ENCODE peak calls at places on chromosomes 4 and X, in six cellular contexts. V is A549, M is OCI-LY7, O is bronchial epithelial cell, N is BE2C, E is tibial nerve. R is an unnamed sample.
A peak's percentile ranks its signal among the peaks of the same experiment; 100 is the strongest.

GRCh38 chr4:165079476-165079875 is 25.8 kb downstream of the TRIM75 start:
- DNase-seq in E (no peak), M (no peak), O (peak; percentile 68), N (no peak), V (no peak), R (no peak)

GRCh38 chr4:73021634-73022033 is 47.9 kb downstream of the COX18 start:
- DNase-seq in E (no peak), M (peak; percentile 49), V (peak; percentile 53), N (peak; percentile 27), O (peak; percentile 63), R (no peak)

GRCh38 chr4:142696334-142697122 is 149.6 kb downstream of the INPP4B start:
- DNase-seq in N (no peak), M (no peak), V (no peak), E (no peak), O (no peak), R (no peak)

GRCh38 chrX:150036181-150036580 is 97.9 kb upstream of the EOLA2 start:
- DNase-seq in N (no peak), E (no peak), M (no peak), O (peak; percentile 68), V (peak; percentile 83), R (no peak)

GRCh38 chrX:53445977-53446376 is 11.8 kb upstream of the HSD17B10 start:
- DNase-seq in V (peak; percentile 53), N (peak; percentile 53), E (no peak), M (no peak), O (no peak), R (peak; percentile 44)

GRCh38 chr4:88900432-88900831 is 156.6 kb downstream of the FAM13A start:
- DNase-seq in E (no peak), O (peak; percentile 29), N (no peak), M (no peak), V (no peak), R (no peak)

GRCh38 chrX:386768-387575 is at the start of gene PPP2R3B:
- DNase-seq in N (peak; percentile 94), V (peak; percentile 99), M (peak; percentile 98), E (peak; percentile 89), O (peak; percentile 91), R (peak; percentile 99)

GRCh38 chrX:149518236-149518635 is 13.1 kb upstream of the IDS start:
- DNase-seq in V (no peak), N (no peak), E (no peak), M (no peak), O (no peak), R (no peak)

GRCh38 chrX:88863726-88864125 is 116.7 kb downstream of the CPXCR1 start:
- DNase-seq in V (no peak), E (no peak), N (no peak), O (no peak), M (no peak), R (no peak)

GRCh38 chrX:12903646-12904045 is 2.8 kb upstream of the TLR8 start:
- DNase-seq in O (no peak), V (no peak), M (no peak), N (no peak), E (peak; percentile 27), R (no peak)

GRCh38 chrX:9539611-9540387 is 74.9 kb downstream of the TBL1X start:
- DNase-seq in N (no peak), E (no peak), M (no peak), V (no peak), O (peak; percentile 0), R (no peak)

GRCh38 chr4:54118850-54119589 is 19.1 kb downstream of the GSX2 start:
- DNase-seq in N (no peak), E (no peak), O (no peak), V (no peak), M (no peak), R (no peak)

GRCh38 chr4:23685481-23685880 is 204.4 kb downstream of the PPARGC1A start:
- DNase-seq in V (no peak), M (no peak), O (no peak), N (no peak), E (no peak), R (no peak)

GRCh38 chr4:148442830-148443549 is 776 bp upstream of the NR3C2 start:
- DNase-seq in E (no peak), O (no peak), M (peak; percentile 7), V (no peak), N (peak; percentile 20), R (no peak)

GRCh38 chrX:100928660-100929613 is at the start of gene XKRX:
- DNase-seq in M (peak; percentile 81), N (peak; percentile 21), O (peak; percentile 44), V (peak; percentile 23), E (peak; percentile 4), R (peak; percentile 69)

GRCh38 chr4:184727430-184727829 is 6.5 kb downstream of the CENPU start:
- DNase-seq in O (no peak), E (no peak), V (no peak), M (no peak), N (no peak), R (no peak)

GRCh38 chr4:139208404-139208945 is 31.5 kb upstream of the ELF2 start:
- DNase-seq in N (no peak), O (no peak), M (peak; percentile 27), E (peak; percentile 70), V (no peak), R (no peak)

GRCh38 chr4:189506080-189506479 is 434.6 kb upstream of the FRG1 start:
- DNase-seq in M (no peak), E (no peak), O (no peak), V (no peak), N (no peak), R (no peak)

GRCh38 chr4:101037938-101038413 is 309.4 kb downstream of the PPP3CA start:
- DNase-seq in O (no peak), N (no peak), E (no peak), M (no peak), V (no peak), R (no peak)
- TF ChIP-seq CTCF in O (no peak), N (no peak), E (no peak), M (no peak), V (no peak), R (no peak)

GRCh38 chr4:7159923-7160322 is 32.4 kb upstream of the SORCS2 start:
- DNase-seq in V (no peak), N (no peak), M (no peak), O (no peak), E (no peak), R (no peak)

GRCh38 chr4:7160951-7161440 is 31.3 kb upstream of the SORCS2 start:
- DNase-seq in E (no peak), V (no peak), M (no peak), N (no peak), O (no peak), R (no peak)

GRCh38 chr4:7158991-7159390 is 33.3 kb upstream of the SORCS2 start:
- DNase-seq in N (no peak), O (no peak), V (no peak), M (no peak), E (no peak), R (no peak)

GRCh38 chr4:7161721-7162214 is 30.6 kb upstream of the SORCS2 start:
- DNase-seq in O (no peak), N (no peak), E (peak; percentile 29), M (no peak), V (no peak), R (no peak)

GRCh38 chr4:7160439-7160838 is 31.9 kb upstream of the SORCS2 start:
- DNase-seq in E (no peak), M (no peak), O (no peak), N (no peak), V (no peak), R (no peak)
- TF ChIP-seq CTCF in E (no peak), M (no peak), O (no peak), N (no peak), V (no peak), R (no peak)

DNA sequence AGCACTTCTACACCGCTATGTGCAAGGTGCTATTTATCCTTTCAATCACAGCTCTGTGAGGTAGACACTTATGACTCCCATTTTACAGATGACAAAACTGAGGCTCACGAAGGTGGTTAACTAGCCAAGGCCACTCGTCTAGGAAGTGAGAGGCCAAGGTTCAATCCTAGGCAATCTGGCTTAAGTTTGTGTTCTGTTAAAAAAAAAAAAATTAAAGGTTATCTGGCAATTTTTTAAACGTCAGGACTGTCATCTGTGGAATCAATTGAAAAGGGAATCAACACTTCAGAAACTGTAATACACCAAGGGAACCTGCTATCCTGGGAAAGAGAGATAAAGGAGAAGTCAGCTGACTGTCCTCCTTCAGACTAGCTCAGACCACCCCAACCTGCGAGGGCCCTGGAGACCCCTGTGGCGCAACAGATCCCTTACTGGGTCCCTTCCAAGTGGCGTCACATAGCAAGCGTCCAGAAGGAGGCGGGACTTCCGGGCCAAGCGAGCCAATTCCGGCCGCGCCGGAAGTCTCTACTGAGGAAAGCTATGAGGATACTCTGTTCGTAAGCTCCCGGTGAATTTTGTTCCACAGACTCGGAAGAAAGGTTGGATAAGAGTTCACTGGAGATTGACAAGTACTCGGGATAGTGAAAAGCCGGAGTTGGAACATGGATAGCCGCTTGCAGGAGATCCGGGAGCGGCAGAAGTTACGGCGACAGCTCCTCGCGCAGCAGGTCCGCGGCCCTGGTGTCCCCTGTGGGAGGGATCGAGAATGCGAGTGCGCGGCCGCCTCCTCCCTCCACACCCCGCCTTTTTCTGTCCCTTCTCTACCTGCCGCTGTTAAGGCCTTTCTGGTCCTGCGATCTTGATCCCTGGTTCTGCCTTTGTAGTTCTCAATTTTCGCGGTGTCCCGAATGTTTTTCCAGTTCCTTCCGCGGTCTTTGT is at the start of gene METTL14:
- DNase-seq in V (peak; percentile 89), N (peak; percentile 95), M (peak; percentile 93), E (peak; percentile 96), O (peak; percentile 80), R (peak; percentile 93)
- TF ChIP-seq CTCF in V (no peak), N (no peak), M (peak; percentile 17), E (no peak), O (no peak), R (no peak)

GRCh38 chrX:74293343-74293946 is 10.5 kb upstream of the ZCCHC13 start:
- DNase-seq in M (no peak), E (peak; percentile 55), V (peak; percentile 84), N (peak; percentile 80), O (peak; percentile 56), R (peak; percentile 74)
- TF ChIP-seq CTCF in M (no peak), E (no peak), V (no peak), N (no peak), O (no peak), R (no peak)

DNA sequence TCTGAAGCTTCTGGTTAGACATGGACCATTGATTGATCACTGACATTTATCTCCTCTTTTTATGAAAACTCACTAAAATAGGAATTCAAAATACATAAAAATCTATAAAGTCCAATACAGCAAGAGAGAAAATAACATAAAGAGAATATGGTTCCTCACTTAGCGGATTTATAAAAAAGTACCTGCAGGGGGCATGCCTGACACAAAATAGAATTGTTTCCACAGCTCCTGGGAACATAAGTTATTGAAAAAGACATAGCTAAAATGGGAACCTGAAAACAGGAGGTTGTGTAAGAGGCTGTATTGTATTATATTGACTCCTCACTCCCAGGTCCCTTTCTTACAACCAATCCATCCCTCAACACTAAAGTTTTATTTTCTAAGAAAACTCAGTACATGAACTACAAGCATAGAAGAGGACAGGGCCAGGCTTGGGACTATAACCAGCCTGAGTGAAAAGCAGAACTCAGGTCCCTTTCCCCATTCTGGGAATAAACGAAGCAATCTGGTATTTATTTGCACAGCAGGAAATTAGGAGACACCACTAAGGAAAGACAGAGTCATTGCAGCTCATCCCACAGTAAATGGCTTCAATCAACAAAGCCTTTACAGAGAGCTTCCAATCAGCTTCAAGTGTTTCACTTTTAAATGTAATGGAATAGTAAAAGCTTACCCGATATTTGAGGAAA is 121.1 kb upstream of the NDST4 start:
- DNase-seq in V (peak; percentile 18), N (peak; percentile 6), E (peak; percentile 9), M (peak; percentile 37), O (peak; percentile 33), R (no peak)
- TF ChIP-seq CTCF in V (peak; percentile 21), N (peak; percentile 43), E (no peak), M (peak; percentile 84), O (peak; percentile 32), R (peak; percentile 35)